ENCODE peak calls at places on chromosomes 3 and 15, in ten cellular contexts. W is AG08395; Q is T-cell; R is stimulated activated CD8-positive, alpha-beta memory T cell treated with anti-CD3 and anti-CD28 coated beads, Interleukin-4, amount 100 ng/mL, for 24 hours; G is T-helper 9 cell; Y is stimulated activated CD4-positive, alpha-beta T cell treated with anti-CD3 and anti-CD28 coated beads, Interleukin-4, amount 100 ng/mL, for 1 hour; O is KBM-7; K is GM04504; X is HFF-Myc; I is A673. U is an unnamed sample.

GRCh38 chr3:128426128-128426921 is 40.4 kb downstream of the DNAJB8 start:
- DNase-seq in I (peak), O (peak), R (peak), Y (peak), G (peak), W (peak), K (peak), Q (peak), X (no peak), U (peak)

GRCh38 chr3:31210068-31210650 is 315.7 kb upstream of the GADL1 start:
- DNase-seq in O (no peak), R (no peak), W (no peak), I (no peak), X (no peak), Q (no peak), K (no peak), G (no peak), Y (no peak), U (no peak)

GRCh38 chr3:23709987-23710386 is 95.8 kb upstream of the UBE2E1 start:
- DNase-seq in W (no peak), G (no peak), R (no peak), K (no peak), Y (no peak), O (no peak), I (no peak), X (no peak), Q (no peak), U (no peak)

GRCh38 chr3:87298111-87298718 is 21.8 kb upstream of the POU1F1 start:
- DNase-seq in O (peak), Q (no peak), X (no peak), Y (no peak), I (peak), G (no peak), R (no peak), K (peak), W (peak), U (no peak)

GRCh38 chr3:59326246-59327024 is 276.6 kb upstream of the CFAP20DC start:
- DNase-seq in I (no peak), O (no peak), G (no peak), X (no peak), W (no peak), K (no peak), Y (no peak), Q (no peak), R (no peak), U (no peak)

GRCh38 chr3:126537116-126537729 is 13.3 kb downstream of the CHST13 start:
- DNase-seq in G (no peak), I (no peak), Y (no peak), W (no peak), R (no peak), Q (no peak), O (peak), X (no peak), K (no peak), U (peak)

GRCh38 chr3:26279091-26279490 is 343.5 kb upstream of the LRRC3B start:
- DNase-seq in G (no peak), X (no peak), O (no peak), Q (no peak), K (no peak), W (no peak), I (no peak), Y (no peak), R (no peak), U (no peak)

GRCh38 chr3:100570811-100571210 is 38.6 kb upstream of the ADGRG7 start:
- DNase-seq in G (no peak), W (no peak), X (no peak), R (no peak), Q (no peak), O (no peak), I (no peak), Y (no peak), K (no peak), U (no peak)

GRCh38 chr3:112437146-112438022 is 61.9 kb downstream of the BTLA start:
- DNase-seq in Y (no peak), O (peak), W (peak), Q (no peak), R (no peak), X (peak), I (peak), G (no peak), K (peak), U (no peak)

GRCh38 chr15:66907826-66908502 is 157.4 kb upstream of the SMAD3 start:
- DNase-seq in O (peak), W (peak), Q (no peak), I (no peak), G (no peak), R (no peak), Y (no peak), X (no peak), K (no peak), U (peak)

GRCh38 chr15:63502843-63503738 is 1.3 kb upstream of the USP3 start:
- DNase-seq in Y (peak), O (peak), G (peak), I (no peak), Q (peak), W (peak), K (peak), X (no peak), R (peak), U (peak)

GRCh38 chr3:732326-732928 is 360.4 kb upstream of the CNTN6 start:
- DNase-seq in R (no peak), I (no peak), O (no peak), Q (no peak), K (no peak), G (no peak), W (no peak), Y (no peak), X (no peak), U (no peak)

GRCh38 chr3:71309342-71309741 is 274.2 kb downstream of the FOXP1 start:
- DNase-seq in G (no peak), K (no peak), Q (peak), X (no peak), I (no peak), Y (peak), W (no peak), O (no peak), R (peak), U (no peak)

GRCh38 chr3:150825192-150825915 is 62.4 kb upstream of the SIAH2 start:
- DNase-seq in W (no peak), Y (no peak), X (no peak), R (no peak), I (no peak), Q (no peak), G (no peak), O (no peak), K (no peak), U (no peak)

GRCh38 chr3:189232790-189233189 is 61.0 kb downstream of the TPRG1 start:
- DNase-seq in W (no peak), X (no peak), O (no peak), Y (no peak), R (no peak), G (no peak), K (no peak), I (no peak), Q (no peak), U (no peak)

GRCh38 chr3:52471371-52472238 is 16.2 kb downstream of the NISCH start:
- DNase-seq in I (no peak), G (no peak), K (peak), R (no peak), Q (no peak), W (peak), O (peak), Y (peak), X (no peak), U (peak)

GRCh38 chr3:106552401-106553043 is 683.7 kb upstream of the CBLB start:
- DNase-seq in G (no peak), Y (no peak), X (no peak), R (no peak), Q (no peak), W (no peak), I (no peak), K (no peak), O (peak), U (no peak)

GRCh38 chr15:70762469-70763119 is 764 bp downstream of the UACA start:
- DNase-seq in G (no peak), Q (no peak), K (peak), I (peak), Y (peak), W (peak), O (peak), R (no peak), X (no peak), U (peak)

GRCh38 chr3:62044874-62045273 is 328.5 kb downstream of the FEZF2 start:
- DNase-seq in X (no peak), Q (no peak), I (no peak), R (no peak), Y (no peak), W (no peak), G (no peak), O (no peak), K (no peak), U (no peak)

GRCh38 chr15:60830479-60830878 is 351.5 kb upstream of the ICE2 start:
- DNase-seq in I (no peak), W (peak), G (no peak), K (peak), Y (no peak), Q (no peak), X (peak), R (no peak), O (no peak), U (no peak)

GRCh38 chr3:100971776-100972175 is 21.4 kb downstream of the ABI3BP start:
- DNase-seq in X (no peak), R (no peak), K (no peak), G (no peak), I (no peak), Y (no peak), O (no peak), Q (no peak), W (no peak), U (no peak)

GRCh38 chr3:4079354-4080180 is 223.6 kb upstream of the SETMAR start:
- DNase-seq in Y (no peak), G (no peak), X (no peak), I (no peak), O (no peak), K (no peak), W (no peak), R (no peak), Q (no peak), U (no peak)

GRCh38 chr3:129445472-129445871 is 5.4 kb downstream of the IFT122 start:
- DNase-seq in O (no peak), W (no peak), G (no peak), Q (no peak), R (no peak), K (no peak), Y (no peak), X (no peak), I (no peak), U (no peak)

GRCh38 chr3:51279448-51279847 is 105.6 kb upstream of the MANF start:
- DNase-seq in R (no peak), K (no peak), O (no peak), G (no peak), Q (no peak), Y (no peak), I (no peak), X (no peak), W (no peak), U (no peak)

U was measured in left cardiac atrium.